ENCODE peak calls at places on chromosomes 16 and 17, in seven cellular contexts. R, Z, C, J, D, S and I are unnamed samples.

GRCh38 chr16:62225675-62226074 is 189.4 kb upstream of the CDH8 start:
- DNase-seq in R (no peak), Z (no peak), C (peak), J (peak), D (peak), S (no peak), I (peak)

GRCh38 chr17:17029938-17030337 is 12.3 kb upstream of the MPRIP start:
- DNase-seq in R (no peak), Z (no peak), C (no peak), J (no peak), D (no peak), S (no peak), I (no peak)

GRCh38 chr17:19384723-19385391 is 2.1 kb downstream of the MFAP4 start:
- DNase-seq in R (no peak), Z (no peak), C (peak), J (peak), D (peak), S (no peak), I (peak)

GRCh38 chr16:84735846-84736586 is 36.2 kb downstream of the USP10 start:
- DNase-seq in R (no peak), Z (no peak), C (no peak), J (no peak), D (peak), S (no peak), I (no peak)

GRCh38 chr17:48294989-48295892 is 134.8 kb downstream of the SKAP1 start:
- DNase-seq in R (peak), Z (no peak), C (no peak), J (peak), D (peak), S (no peak), I (no peak)

GRCh38 chr17:78883533-78884131 is 19.4 kb downstream of the CEP295NL start:
- DNase-seq in R (no peak), Z (no peak), C (peak), J (peak), D (peak), S (no peak), I (peak)

GRCh38 chr17:32910769-32911168 is 17.2 kb upstream of the TMEM98 start:
- DNase-seq in R (no peak), Z (no peak), C (no peak), J (no peak), D (no peak), S (no peak), I (no peak)

GRCh38 chr16:87996962-87997880 is 46.0 kb downstream of the BANP start:
- DNase-seq in R (no peak), Z (no peak), C (no peak), J (no peak), D (no peak), S (no peak), I (no peak)

GRCh38 chr16:84292032-84292431 is 2.6 kb upstream of the WFDC1 start:
- DNase-seq in R (no peak), Z (no peak), C (peak), J (peak), D (no peak), S (no peak), I (peak)

GRCh38 chr16:51175081-51175480 is 24.0 kb upstream of the SALL1 start:
- DNase-seq in R (no peak), Z (no peak), C (no peak), J (peak), D (no peak), S (no peak), I (no peak)

GRCh38 chr16:5615868-5616642 is 518.5 kb upstream of the EEF2KMT start:
- DNase-seq in R (no peak), Z (peak), C (no peak), J (peak), D (no peak), S (no peak), I (peak)

GRCh38 chr16:85126731-85127662 is 14.7 kb upstream of the CIBAR2 start:
- DNase-seq in R (no peak), Z (no peak), C (peak), J (peak), D (peak), S (no peak), I (peak)

GRCh38 chr16:88308441-88309173 is 74.2 kb upstream of the ZNF469 start:
- DNase-seq in R (no peak), Z (no peak), C (no peak), J (no peak), D (no peak), S (no peak), I (no peak)